ENCODE peak calls at places on chromosome 4, in five cellular contexts. S is neural progenitor cell, D is hepatocyte, G is SK-N-SH, Z is OCI-LY7. H is an unnamed sample.
A peak's percentile ranks its signal among the peaks of the same experiment; 100 is the strongest.

GRCh38 chr4:529563-529962 is 30.6 kb downstream of the PIGG start:
- DNase-seq in S (no peak), D (no peak), G (no peak), Z (no peak), H (no peak)

GRCh38 chr4:132691668-132692067 is 457.4 kb upstream of the PCDH10 start:
- DNase-seq in S (no peak), D (no peak), G (peak; percentile 1), Z (no peak), H (no peak)

GRCh38 chr4:41334182-41334581 is 77.5 kb downstream of the UCHL1 start:
- DNase-seq in S (no peak), D (peak; percentile 29), G (no peak), Z (no peak), H (no peak)

GRCh38 chr4:67366341-67366861 is 178.9 kb downstream of the CENPC start:
- DNase-seq in S (no peak), D (no peak), G (no peak), Z (no peak), H (peak; percentile 2)

GRCh38 chr4:184313710-184314659 is 96.3 kb upstream of the ENPP6 start:
- DNase-seq in S (no peak), D (no peak), G (no peak), Z (peak; percentile 84), H (no peak)

GRCh38 chr4:2338754-2339457 is 77.0 kb upstream of the MXD4 start:
- DNase-seq in S (no peak), D (peak; percentile 6), G (no peak), Z (no peak), H (no peak)

GRCh38 chr4:73874386-73874785 is 5.2 kb downstream of the CXCL1 start:
- DNase-seq in S (no peak), D (no peak), G (no peak), Z (no peak), H (no peak)

GRCh38 chr4:11165052-11165451 is 263.6 kb downstream of the HS3ST1 start:
- DNase-seq in S (no peak), D (peak; percentile 24), G (no peak), Z (no peak), H (no peak)

GRCh38 chr4:3675251-3676115 is 90.7 kb upstream of the ADRA2C start:
- DNase-seq in S (no peak), D (no peak), G (no peak), Z (peak; percentile 25), H (no peak)

GRCh38 chr4:66574145-66574978 is 904.1 kb upstream of the EPHA5 start:
- DNase-seq in S (no peak), D (peak; percentile 22), G (no peak), Z (no peak), H (no peak)

DNA sequence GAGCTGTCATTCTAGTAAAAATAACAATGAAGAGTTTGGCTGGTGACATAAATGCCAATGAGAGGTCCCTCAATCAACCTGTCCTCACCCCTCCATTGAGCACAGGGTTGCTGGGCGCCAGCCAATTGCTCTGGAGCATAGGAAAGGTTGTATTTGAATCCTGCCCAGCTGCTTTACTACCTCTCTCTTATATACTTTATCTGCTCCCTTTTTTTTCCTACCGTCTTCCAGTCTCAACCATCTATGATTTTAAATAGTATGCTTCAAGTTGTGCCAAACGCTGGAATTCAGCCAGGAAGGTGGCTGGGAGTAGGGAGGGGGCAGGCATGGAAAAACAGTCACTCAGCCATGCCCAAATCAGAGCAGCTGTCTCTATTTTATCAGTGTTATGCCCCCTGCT is 153.8 kb downstream of the NR3C2 start:
- DNase-seq in S (no peak), D (no peak), G (peak; percentile 16), Z (no peak), H (no peak)
- TF ChIP-seq EZH2phosphoT487 in S (no peak), D (no peak), G (no peak), Z (no peak), H (no peak)

GRCh38 chr4:8892556-8893226 is 21.1 kb upstream of the HMX1 start:
- DNase-seq in S (peak; percentile 23), D (no peak), G (peak; percentile 50), Z (no peak), H (no peak)
- H3K4me3 ChIP-seq in S (peak overlapping the region; percentile 39), D (no peak overlapping the region), G (no peak overlapping the region), Z (no peak overlapping the region), H (no peak overlapping the region)

GRCh38 chr4:102438873-102439614 is 62.1 kb upstream of the NFKB1 start:
- DNase-seq in S (no peak), D (peak; percentile 72), G (no peak), Z (no peak), H (peak; percentile 92)
- H2AFZ ChIP-seq in S (no peak overlapping the region), D (no peak overlapping the region), G (peak overlapping the region; percentile 42), Z (peak overlapping the region; percentile 8), H (peak overlapping the region; percentile 60)

DNA sequence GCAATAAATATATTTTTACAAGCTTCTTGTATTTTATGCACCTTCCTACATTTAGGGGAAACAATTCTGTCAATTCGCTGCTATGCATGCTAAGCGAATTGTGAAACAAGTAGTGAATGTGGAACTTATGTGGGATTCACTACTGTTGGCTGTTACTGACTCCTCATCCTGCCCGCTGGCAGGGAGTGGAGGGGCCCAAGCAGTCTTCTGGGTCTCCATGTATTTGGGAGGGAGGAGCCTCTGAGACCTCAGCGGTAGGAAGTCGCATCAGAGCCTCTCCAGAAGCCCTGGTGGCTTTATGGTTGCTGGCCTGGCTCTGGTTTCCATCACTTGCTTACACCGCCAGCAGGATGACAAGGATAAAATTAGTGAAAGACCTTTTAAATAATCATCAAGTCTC is 3.7 kb upstream of the SETD7 start:
- DNase-seq in S (no peak), D (no peak), G (peak; percentile 38), Z (no peak), H (no peak)
- TF ChIP-seq EZH2phosphoT487 in S (no peak), D (no peak), G (no peak), Z (no peak), H (no peak)